ENCODE peak calls at places on chromosomes 6 and 20, in ten cellular contexts. N is SK-MEL-5; D is iris pigment epithelial cell; C is fibroblast of mammary gland; F is AG04450; G is T-helper 17 cell; V is left cardiac atrium; B is activated T-cell treated with anti-CD3 and anti-CD28 coated beads, Interleukin-2, amount 50 U/mL, for 4 hours; S is memory B cell; Y is EL. X is an unnamed sample.

GRCh38 chr6:111731404-111732195 is 125.9 kb upstream of the TRAF3IP2 start:
- DNase-seq in F (no peak), N (no peak), S (no peak), Y (no peak), G (no peak), B (no peak), D (peak; percentile 28), C (no peak), V (no peak), X (no peak)

GRCh38 chr20:25126630-25127029 is 44.7 kb upstream of the VSX1 start:
- DNase-seq in D (no peak), B (no peak), G (no peak), C (no peak), N (no peak), Y (no peak), S (no peak), F (no peak), V (no peak), X (no peak)

GRCh38 chr6:36120979-36121706 is 9.2 kb upstream of the MAPK13 start:
- DNase-seq in F (no peak), C (peak; percentile 47), N (no peak), G (peak; percentile 33), Y (peak; percentile 56), V (peak; percentile 56), S (no peak), B (peak; percentile 43), D (peak; percentile 60), X (peak; percentile 16)

GRCh38 chr6:64520050-64520449 is 884.4 kb downstream of the PHF3 start:
- DNase-seq in N (peak; percentile 1), Y (peak; percentile 7), D (peak; percentile 98), G (no peak), V (no peak), C (peak; percentile 97), S (no peak), F (peak; percentile 68), B (no peak), X (no peak)

GRCh38 chr20:57748601-57749130 is 38.9 kb upstream of the PMEPA1 start:
- DNase-seq in Y (peak; percentile 86), B (peak; percentile 58), D (peak; percentile 51), G (no peak), V (peak; percentile 86), C (peak; percentile 44), S (peak; percentile 19), N (peak; percentile 53), F (peak; percentile 3), X (peak; percentile 10)

GRCh38 chr20:4862661-4863060 is 138.6 kb downstream of the SLC23A2 start:
- DNase-seq in G (no peak), F (no peak), S (no peak), C (no peak), B (no peak), N (no peak), V (no peak), D (no peak), Y (no peak), X (no peak)

GRCh38 chr6:155088856-155089255 is 93.7 kb downstream of the TIAM2 start:
- DNase-seq in Y (no peak), N (no peak), C (no peak), F (no peak), B (no peak), V (no peak), D (no peak), S (no peak), G (no peak), X (no peak)

GRCh38 chr6:5511924-5512323 is 250.6 kb downstream of the FARS2 start:
- DNase-seq in N (no peak), C (peak; percentile 77), G (no peak), Y (peak; percentile 78), B (no peak), D (peak; percentile 88), V (no peak), S (no peak), F (peak; percentile 21), X (peak; percentile 28)

GRCh38 chr6:106693343-106693742 is 64.0 kb downstream of the QRSL1 start:
- DNase-seq in N (no peak), B (no peak), C (no peak), Y (no peak), F (no peak), G (no peak), D (no peak), V (no peak), S (no peak), X (no peak)

GRCh38 chr20:10857362-10858070 is 183.7 kb upstream of the JAG1 start:
- DNase-seq in C (peak; percentile 88), V (peak; percentile 30), B (no peak), N (no peak), G (no peak), F (no peak), D (peak; percentile 89), Y (no peak), S (no peak), X (no peak)

GRCh38 chr20:35972445-35972844 is 4.1 kb downstream of the CNBD2 start:
- DNase-seq in N (no peak), D (no peak), V (no peak), S (no peak), G (no peak), F (no peak), C (peak; percentile 14), B (no peak), Y (no peak), X (no peak)

GRCh38 chr6:141990840-141991239 is 141.9 kb upstream of the GJE1 start:
- DNase-seq in F (no peak), V (no peak), N (no peak), Y (no peak), G (no peak), D (no peak), S (no peak), C (no peak), B (no peak), X (no peak)

GRCh38 chr20:49854190-49854875 is 41.7 kb downstream of the SLC9A8 start:
- DNase-seq in Y (no peak), C (no peak), G (no peak), S (no peak), B (no peak), F (no peak), V (no peak), D (no peak), N (no peak), X (no peak)

GRCh38 chr20:57659131-57659788 is 39.0 kb upstream of the ZBP1 start:
- DNase-seq in Y (no peak), V (peak; percentile 10), C (no peak), S (no peak), G (no peak), D (no peak), B (peak; percentile 4), F (no peak), N (no peak), X (no peak)

GRCh38 chr6:125844989-125845388 is 54.2 kb downstream of the NCOA7 start:
- DNase-seq in C (no peak), D (no peak), B (no peak), Y (no peak), V (peak; percentile 30), S (no peak), N (no peak), G (no peak), F (no peak), X (no peak)

GRCh38 chr20:48584391-48585249 is 243.2 kb downstream of the PREX1 start:
- DNase-seq in S (no peak), D (no peak), B (no peak), N (no peak), C (no peak), V (no peak), G (no peak), Y (no peak), F (no peak), X (no peak)

GRCh38 chr6:33632603-33633039 is 11.5 kb downstream of the ITPR3 start:
- DNase-seq in V (peak; percentile 51), N (peak; percentile 81), F (no peak), Y (peak; percentile 49), S (peak; percentile 44), B (peak; percentile 50), G (peak; percentile 20), C (peak; percentile 45), D (peak; percentile 49), X (no peak)

GRCh38 chr6:41670703-41671360 is 32.6 kb downstream of the MDFI start:
- DNase-seq in Y (no peak), S (no peak), G (no peak), F (no peak), B (no peak), V (no peak), C (no peak), D (no peak), N (no peak), X (no peak)

GRCh38 chr6:15268130-15268908 is 22.4 kb downstream of the JARID2 start:
- DNase-seq in C (no peak), B (no peak), V (no peak), N (no peak), G (no peak), S (no peak), F (no peak), D (no peak), Y (no peak), X (no peak)

GRCh38 chr6:151058021-151058733 is 181.6 kb upstream of the AKAP12 start:
- DNase-seq in B (no peak), F (no peak), D (peak; percentile 40), S (no peak), G (no peak), V (peak; percentile 67), N (no peak), Y (no peak), C (no peak), X (no peak)

GRCh38 chr20:56111951-56112730 is 106.8 kb upstream of the CBLN4 start:
- DNase-seq in N (peak; percentile 90), G (no peak), F (no peak), C (no peak), Y (no peak), S (no peak), D (no peak), V (no peak), B (no peak), X (no peak)

GRCh38 chr6:138468320-138469015 is 30.8 kb downstream of the NHSL1 start:
- DNase-seq in C (peak; percentile 70), G (no peak), V (no peak), D (peak; percentile 81), N (no peak), F (no peak), B (no peak), S (no peak), Y (peak; percentile 28), X (no peak)

GRCh38 chr20:63636752-63637633 is 10.1 kb upstream of the GMEB2 start:
- DNase-seq in B (no peak), N (no peak), C (peak; percentile 28), S (no peak), G (no peak), V (no peak), F (no peak), D (peak; percentile 22), Y (no peak), X (no peak)

GRCh38 chr20:21571841-21572690 is 58.2 kb upstream of the NKX2-2 start:
- DNase-seq in N (peak; percentile 44), C (peak; percentile 3), B (peak; percentile 20), Y (peak; percentile 2), S (peak; percentile 9), D (peak; percentile 1), G (no peak), F (no peak), V (no peak), X (peak; percentile 0)

GRCh38 chr6:79143320-79143898 is 65.4 kb upstream of the PHIP start:
- DNase-seq in N (no peak), C (no peak), D (no peak), V (no peak), B (no peak), F (no peak), S (no peak), Y (no peak), G (no peak), X (no peak)

GRCh38 chr6:15158821-15159619 is 86.8 kb upstream of the JARID2 start:
- DNase-seq in S (no peak), G (no peak), F (no peak), C (no peak), Y (no peak), D (no peak), B (no peak), N (no peak), V (no peak), X (no peak)

GRCh38 chr6:149895702-149896310 is 2.1 kb downstream of the RAET1E start:
- DNase-seq in G (no peak), Y (peak; percentile 91), F (no peak), D (peak; percentile 44), N (no peak), B (no peak), V (peak; percentile 68), C (peak; percentile 80), S (no peak), X (no peak)

GRCh38 chr6:27061235-27061993 is 186.1 kb upstream of the PRSS16 start:
- DNase-seq in G (no peak), F (no peak), V (no peak), N (no peak), C (no peak), D (no peak), Y (no peak), B (no peak), S (no peak), X (no peak)

X was measured in AG09319.